ENCODE peak calls at places on chromosomes 2 and 18, in six cellular contexts. S, X, O, U, B and M are unnamed samples.

GRCh38 chr2:1642066-1642861 is 102.1 kb downstream of the PXDN start:
- DNase-seq in S (no peak), B (no peak), X (no peak), O (no peak), U (no peak), M (peak; percentile 61)

GRCh38 chr2:177322801-177323261 is 58.3 kb upstream of the NFE2L2 start:
- DNase-seq in U (no peak), S (no peak), B (no peak), X (no peak), O (no peak), M (no peak)

GRCh38 chr2:170714156-170715061 is 728 bp upstream of the SP5 start:
- DNase-seq in U (no peak), X (peak; percentile 82), B (no peak), O (peak; percentile 64), S (peak; percentile 45), M (peak; percentile 86)

GRCh38 chr2:97736608-97737330 is 23.4 kb downstream of the ZAP70 start:
- DNase-seq in U (no peak), O (no peak), S (no peak), X (peak; percentile 48), B (no peak), M (peak; percentile 22)

GRCh38 chr2:28750316-28751101 is 1.1 kb upstream of the PPP1CB start:
- DNase-seq in U (no peak), X (no peak), B (no peak), S (peak; percentile 35), O (no peak), M (no peak)

GRCh38 chr18:61844726-61845125 is 48.1 kb downstream of the RNF152 start:
- DNase-seq in U (no peak), S (no peak), O (no peak), B (no peak), X (no peak), M (no peak)

GRCh38 chr2:66753247-66754019 is 318.5 kb downstream of the MEIS1 start:
- DNase-seq in B (no peak), X (no peak), U (no peak), O (no peak), S (no peak), M (no peak)

GRCh38 chr2:198004173-198004572 is 199.8 kb downstream of the PLCL1 start:
- DNase-seq in B (no peak), O (no peak), S (no peak), X (no peak), U (no peak), M (no peak)

GRCh38 chr2:162058973-162059668 is 14.9 kb downstream of the DPP4 start:
- DNase-seq in U (peak; percentile 16), O (no peak), X (no peak), B (no peak), S (peak; percentile 42), M (no peak)

GRCh38 chr2:176291768-176292393 is 22.6 kb downstream of the MTX2 start:
- DNase-seq in X (no peak), U (no peak), O (no peak), S (peak; percentile 87), B (no peak), M (no peak)

GRCh38 chr18:37729715-37730114 is 164.1 kb upstream of the CELF4 start:
- DNase-seq in S (no peak), B (no peak), O (no peak), U (no peak), X (no peak), M (no peak)

GRCh38 chr2:100182494-100183355 is 40.3 kb upstream of the AFF3 start:
- DNase-seq in U (no peak), O (no peak), X (peak; percentile 21), S (no peak), B (no peak), M (no peak)

GRCh38 chr2:215357660-215358059 is 45.8 kb downstream of the ATIC start:
- DNase-seq in B (no peak), S (no peak), U (no peak), O (no peak), X (no peak), M (no peak)

GRCh38 chr18:74608681-74609080 is 11.0 kb downstream of the ZNF407 start:
- DNase-seq in U (no peak), O (no peak), B (no peak), S (no peak), X (no peak), M (no peak)

GRCh38 chr2:109486711-109487130 is 127.0 kb downstream of the SEPTIN10 start:
- DNase-seq in U (no peak), S (no peak), B (no peak), X (no peak), O (no peak), M (no peak)

GRCh38 chr2:156333274-156333950 is 891 bp upstream of the NR4A2 start:
- DNase-seq in O (no peak), S (peak; percentile 40), X (no peak), U (no peak), B (no peak), M (no peak)

GRCh38 chr2:85748948-85749875 is 4.6 kb upstream of the ATOH8 start:
- DNase-seq in S (no peak), X (no peak), U (no peak), B (no peak), O (no peak), M (no peak)

GRCh38 chr2:18740428-18740827 is 151.1 kb upstream of the NT5C1B start:
- DNase-seq in U (no peak), X (peak; percentile 66), S (no peak), B (no peak), O (peak; percentile 45), M (peak; percentile 63)

GRCh38 chr2:200352631-200353030 is 46.1 kb downstream of the SPATS2L start:
- DNase-seq in O (no peak), B (no peak), S (no peak), X (no peak), U (no peak), M (no peak)

GRCh38 chr2:200353125-200353524 is 46.6 kb downstream of the SPATS2L start:
- DNase-seq in O (no peak), S (no peak), B (no peak), X (no peak), U (no peak), M (no peak)

GRCh38 chr2:200354823-200355751 is 48.6 kb downstream of the SPATS2L start:
- DNase-seq in U (no peak), O (no peak), X (no peak), B (no peak), S (no peak), M (no peak)

GRCh38 chr2:200351815-200352214 is 45.3 kb downstream of the SPATS2L start:
- DNase-seq in X (no peak), B (no peak), S (no peak), O (no peak), U (no peak), M (no peak)

DNA sequence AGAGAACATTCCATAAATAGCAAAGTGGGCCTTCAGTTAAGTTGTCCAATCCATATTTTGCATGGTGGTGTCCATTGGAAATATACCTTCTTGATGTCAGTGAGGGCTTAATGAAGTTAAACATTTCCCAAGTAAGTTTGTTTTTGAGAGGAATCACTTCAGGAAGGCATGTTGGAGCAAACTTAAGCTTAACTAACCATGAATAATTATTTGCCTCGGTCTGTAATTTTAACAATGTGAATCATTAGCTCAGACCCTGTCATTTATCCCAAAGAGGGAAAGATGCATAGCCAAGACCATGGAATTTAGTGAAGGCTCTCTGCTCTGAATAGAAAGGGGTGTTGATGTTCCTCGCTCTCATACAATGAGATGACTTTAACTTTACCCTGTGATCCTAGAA is 47.4 kb downstream of the SPATS2L start:
- DNase-seq in U (no peak), O (no peak), X (no peak), S (no peak), B (no peak), M (no peak)
- H3K4me1 ChIP-seq in U (no peaks in the 10 kb centered on the region), O (peaks cover 4% of the 10 kb centered on the region), X (peaks cover 23% of the 10 kb centered on the region), S (peaks cover 3% of the 10 kb centered on the region), B (no peaks in the 10 kb centered on the region), M (no peaks in the 10 kb centered on the region)

GRCh38 chr18:44437603-44438002 is 243.1 kb upstream of the SETBP1 start:
- DNase-seq in O (no peak), B (no peak), S (no peak), U (no peak), X (no peak), M (no peak)
- H3K9me3 ChIP-seq in O (no peaks in the 10 kb centered on the region), B (no peaks in the 10 kb centered on the region), S (no peaks in the 10 kb centered on the region), U (no peaks in the 10 kb centered on the region), X (no peaks in the 10 kb centered on the region), M (no peaks in the 10 kb centered on the region)

GRCh38 chr18:25518716-25519053 is 166.7 kb upstream of the ZNF521 start:
- DNase-seq in B (no peak), S (peak; percentile 64), U (no peak), O (no peak), X (no peak), M (no peak)

GRCh38 chr18:25517881-25518715 is 166.1 kb upstream of the ZNF521 start:
- DNase-seq in O (no peak), U (no peak), X (no peak), B (no peak), S (no peak), M (no peak)

GRCh38 chr18:25516747-25517498 is 165.0 kb upstream of the ZNF521 start:
- DNase-seq in X (no peak), U (no peak), B (no peak), S (no peak), O (no peak), M (no peak)

GRCh38 chr18:25516121-25516520 is 164.2 kb upstream of the ZNF521 start:
- DNase-seq in O (no peak), U (no peak), X (no peak), S (no peak), B (no peak), M (no peak)
- H3K4me1 ChIP-seq in O (no peaks in the 10 kb centered on the region), U (no peaks in the 10 kb centered on the region), X (no peaks in the 10 kb centered on the region), S (peaks cover 10% of the 10 kb centered on the region), B (no peaks in the 10 kb centered on the region), M (peaks cover 4% of the 10 kb centered on the region)

GRCh38 chr2:241582806-241583205 is 24.3 kb downstream of the BOK start:
- DNase-seq in S (no peak), U (no peak), X (no peak), B (no peak), O (peak; percentile 12), M (no peak)

GRCh38 chr2:241584446-241584845 is 25.9 kb downstream of the BOK start:
- DNase-seq in S (no peak), O (peak; percentile 27), X (no peak), U (no peak), B (no peak), M (no peak)

GRCh38 chr2:241592126-241592845 is 33.7 kb downstream of the BOK start:
- DNase-seq in S (no peak), B (no peak), O (peak; percentile 37), X (no peak), U (no peak), M (no peak)

GRCh38 chr2:241582328-241582727 is 23.8 kb downstream of the BOK start:
- DNase-seq in U (no peak), B (no peak), X (no peak), S (no peak), O (no peak), M (no peak)

DNA sequence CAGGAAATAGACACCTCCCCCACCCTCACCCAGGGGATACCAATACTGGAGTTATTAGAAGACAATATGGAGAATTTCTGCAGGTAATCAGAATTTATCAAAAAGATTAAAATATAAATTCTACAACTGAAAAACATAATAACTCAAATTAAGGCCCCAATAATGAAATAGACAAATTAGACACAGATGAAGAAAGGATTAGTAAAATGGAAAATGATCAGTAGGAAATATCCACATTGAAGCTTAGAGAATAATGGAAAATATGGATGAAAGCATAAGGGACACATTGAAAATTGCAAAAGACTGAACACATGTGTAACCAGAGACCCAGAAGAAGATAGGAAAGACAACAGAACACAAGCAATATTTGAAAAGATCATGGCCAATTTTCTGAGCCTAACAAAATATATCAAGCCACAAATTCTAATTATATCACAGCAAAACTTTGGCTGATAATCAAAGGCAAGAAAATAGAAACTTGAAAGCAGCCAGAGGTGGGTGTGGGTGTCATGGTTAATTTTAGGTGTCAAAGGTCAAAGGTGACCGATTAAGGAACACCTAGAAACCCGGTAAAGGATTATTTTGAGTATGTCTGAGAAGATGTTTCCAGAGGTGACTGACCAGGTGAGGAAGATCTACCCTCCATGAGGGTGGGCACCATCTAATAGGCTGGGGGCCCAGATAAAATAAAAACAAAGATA is 28.2 kb downstream of the BOK start:
- DNase-seq in O (no peak), U (no peak), S (no peak), X (no peak), B (no peak), M (no peak)
- H3K9me3 ChIP-seq in O (peaks cover 29% of the 10 kb centered on the region), U (no peaks in the 10 kb centered on the region), S (no peaks in the 10 kb centered on the region), X (peaks cover 10% of the 10 kb centered on the region), B (peaks cover 13% of the 10 kb centered on the region), M (peaks cover 50% of the 10 kb centered on the region)